ENCODE peak calls at places on chromosomes 12 and 14, in six cellular contexts. K is body of pancreas; G is tibial artery; R is heart right ventricle; D is foreskin keratinocyte; U is CD4-positive, CD25-positive, alpha-beta regulatory T cell. A is an unnamed sample. For H3K4me1, the result is how much of the 10 kb centered on the place peaks cover.

GRCh38 chr14:75655235-75655634 is 5.4 kb downstream of the ERG28 start:
- DNase-seq in R (no peak), G (no peak), K (no peak), U (no peak), D (no peak), A (no peak)

GRCh38 chr12:81668475-81668874 is 90.7 kb downstream of the PPFIA2 start:
- DNase-seq in K (no peak), G (no peak), D (peak), U (no peak), R (no peak), A (no peak)

GRCh38 chr12:50505945-50506344 is 1.2 kb downstream of the DIP2B start:
- DNase-seq in D (no peak), U (no peak), R (no peak), G (no peak), K (peak), A (peak)

GRCh38 chr14:31025335-31026075 is at the start of gene AP4S1:
- DNase-seq in G (peak), R (peak), D (no peak), U (peak), K (peak), A (peak)

GRCh38 chr12:16618256-16618655 is 12.3 kb upstream of the LMO3 start:
- DNase-seq in D (no peak), K (no peak), R (no peak), U (no peak), G (no peak), A (no peak)

GRCh38 chr12:23760495-23760894 is 189.0 kb downstream of the SOX5 start:
- DNase-seq in G (no peak), U (no peak), K (no peak), D (no peak), R (no peak), A (no peak)

GRCh38 chr14:28629328-28630004 is 137.1 kb upstream of the FOXG1 start:
- DNase-seq in G (no peak), U (no peak), D (no peak), R (no peak), K (no peak), A (no peak)

GRCh38 chr12:6315704-6316597 is 5.5 kb downstream of the PLEKHG6 start:
- DNase-seq in G (no peak), D (no peak), R (no peak), K (no peak), U (no peak), A (no peak)

GRCh38 chr12:3003593-3003992 is 44.4 kb downstream of the TEAD4 start:
- DNase-seq in D (no peak), K (peak), U (no peak), G (no peak), R (no peak), A (no peak)

GRCh38 chr12:104182144-104182543 is 33.4 kb upstream of the TXNRD1 start:
- DNase-seq in D (no peak), R (peak), G (peak), K (peak), U (no peak), A (peak)

GRCh38 chr12:121417847-121418246 is 17.9 kb downstream of the RNF34 start:
- DNase-seq in D (no peak), U (no peak), G (no peak), R (no peak), K (no peak), A (no peak)

GRCh38 chr14:65866906-65867305 is 454.4 kb downstream of the FUT8 start:
- DNase-seq in G (no peak), U (no peak), K (peak), R (no peak), D (no peak), A (no peak)

GRCh38 chr14:32438511-32438910 is 109.4 kb downstream of the AKAP6 start:
- DNase-seq in G (no peak), D (no peak), K (no peak), U (no peak), R (no peak), A (no peak)

GRCh38 chr12:131867891-131868675 is 26.3 kb upstream of the ULK1 start:
- DNase-seq in D (no peak), K (no peak), U (no peak), G (no peak), R (no peak), A (no peak)

GRCh38 chr12:75722714-75723200 is 211.3 kb upstream of the KRR1 start:
- DNase-seq in K (peak), R (no peak), G (no peak), U (no peak), D (peak), A (peak)

GRCh38 chr12:82660541-82661325 is 26.0 kb upstream of the TMTC2 start:
- DNase-seq in G (no peak), D (no peak), K (no peak), R (no peak), U (no peak), A (no peak)

GRCh38 chr14:104554088-104554607 is 25.4 kb upstream of the C14orf180 start:
- DNase-seq in D (no peak), R (no peak), G (peak), K (peak), U (no peak), A (no peak)

GRCh38 chr12:129790930-129791329 is 112.9 kb downstream of the TMEM132D start:
- DNase-seq in R (no peak), K (no peak), D (no peak), G (no peak), U (no peak), A (no peak)

GRCh38 chr12:75366629-75367028 is 24.3 kb upstream of the GLIPR1L2 start:
- DNase-seq in U (no peak), R (no peak), D (no peak), K (no peak), G (no peak), A (no peak)

GRCh38 chr14:32656609-32657008 is 282.1 kb upstream of the NPAS3 start:
- DNase-seq in U (no peak), K (no peak), R (no peak), G (no peak), D (no peak), A (no peak)

GRCh38 chr14:80202888-80203562 is 8.3 kb downstream of the DIO2 start:
- DNase-seq in U (no peak), K (no peak), R (no peak), D (no peak), G (no peak), A (no peak)

GRCh38 chr14:38108681-38109080 is 99.0 kb upstream of the SSTR1 start:
- DNase-seq in K (no peak), D (no peak), U (no peak), G (no peak), R (no peak), A (no peak)

GRCh38 chr14:91365552-91365951 is 52.1 kb downstream of the CCDC88C start:
- DNase-seq in G (no peak), R (no peak), U (no peak), K (no peak), D (no peak), A (no peak)
- H3K4me1 ChIP-seq in G (under half), R (under half), U (half or more), K (under half), D (under half), A (under half)

DNA sequence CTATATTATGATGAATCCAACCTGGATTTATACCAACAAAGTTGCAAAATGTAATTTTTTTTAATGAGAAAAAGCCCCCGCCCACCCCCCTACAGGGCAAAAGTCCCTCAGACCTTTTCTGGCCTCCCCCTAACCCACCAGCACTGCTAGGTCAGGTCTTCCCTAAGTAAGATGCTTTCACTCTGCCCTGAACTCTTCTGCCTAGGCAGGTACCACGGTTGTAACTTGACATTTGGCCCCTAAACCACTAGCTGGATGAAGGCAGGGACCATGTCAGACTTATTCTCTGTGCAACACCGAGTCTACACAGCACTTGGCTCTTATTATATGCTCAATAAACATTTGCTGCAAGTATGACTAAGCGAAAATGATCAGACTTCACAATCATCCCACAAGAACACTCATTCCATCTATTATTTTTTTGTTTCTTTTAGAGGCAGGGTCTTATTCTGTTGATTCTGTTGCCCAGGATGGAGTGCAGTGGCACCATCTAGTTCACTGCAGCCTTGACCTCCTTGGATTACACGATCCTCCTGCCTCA is 63.2 kb downstream of the SPRING1 start:
- DNase-seq in K (no peak), G (no peak), D (no peak), R (no peak), U (no peak), A (no peak)
- H3K27ac ChIP-seq in K (no peak), G (no peak), D (no peak), R (peak), U (no peak), A (no peak)

GRCh38 chr14:54673193-54674121 is 106.5 kb downstream of the SAMD4A start:
- DNase-seq in K (no peak), R (no peak), D (no peak), G (no peak), U (no peak), A (no peak)

GRCh38 chr14:54669759-54670630 is 103.1 kb downstream of the SAMD4A start:
- DNase-seq in U (no peak), D (peak), G (no peak), K (no peak), R (no peak), A (no peak)

GRCh38 chr14:54672181-54672580 is 105.3 kb downstream of the SAMD4A start:
- DNase-seq in K (no peak), U (no peak), R (no peak), D (no peak), G (no peak), A (no peak)

GRCh38 chr14:54672688-54673087 is 105.8 kb downstream of the SAMD4A start:
- DNase-seq in R (no peak), D (no peak), U (no peak), G (no peak), K (no peak), A (no peak)

DNA sequence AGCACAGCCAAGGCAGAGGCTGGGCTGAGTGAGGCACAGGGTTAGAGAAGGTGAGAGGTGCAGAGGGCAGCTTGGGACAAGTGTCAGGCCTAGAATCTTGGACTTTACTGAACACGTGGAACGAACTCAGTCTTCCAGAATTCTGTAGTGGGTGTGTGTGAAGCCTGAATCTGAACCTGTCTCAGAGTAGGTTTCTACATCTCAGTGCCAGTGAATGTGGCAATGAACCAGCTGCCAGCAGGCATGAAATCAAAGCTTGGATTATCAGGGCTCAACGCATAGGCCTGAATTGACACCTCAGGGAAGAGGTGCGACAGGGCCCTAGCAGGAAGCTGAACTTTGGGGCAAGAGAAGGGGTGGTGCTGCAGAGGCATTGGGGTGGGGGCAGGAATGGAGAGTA is 104.6 kb downstream of the SAMD4A start:
- DNase-seq in U (no peak), D (no peak), K (no peak), G (no peak), R (no peak), A (no peak)
- H3K4me1 ChIP-seq in U (under half), D (under half), K (under half), G (under half), R (half or more), A (under half)

GRCh38 chr14:95467657-95468056 is 48.8 kb downstream of the SYNE3 start:
- DNase-seq in D (no peak), U (no peak), K (peak), R (no peak), G (no peak), A (no peak)
- H3K27ac ChIP-seq in D (no peak), U (peak), K (no peak), R (peak), G (no peak), A (no peak)